ENCODE peak calls at places on chromosomes 2 and 18, in four cellular contexts. One of them, this sample, is unnamed.

GRCh38 chr2:216555274-216555673 is 56.6 kb downstream of the RPL37A start:
- DNase-seq in OCI-LY7: no peak
- DNase-seq in PC-9: peak; percentile 31
- DNase-seq in right atrium auricular region: peak; percentile 62
- DNase-seq in this sample: no peak

GRCh38 chr2:131055169-131056065 is 37.8 kb downstream of the FAM168B start:
- DNase-seq in right atrium auricular region: no peak
- DNase-seq in PC-9: no peak
- DNase-seq in OCI-LY7: no peak
- DNase-seq in this sample: no peak

GRCh38 chr18:28147674-28148171 is 29.2 kb downstream of the CDH2 start:
- DNase-seq in PC-9: no peak
- DNase-seq in right atrium auricular region: no peak
- DNase-seq in OCI-LY7: no peak
- DNase-seq in this sample: no peak

GRCh38 chr2:72153026-72153791 is 5.5 kb upstream of the CYP26B1 start:
- DNase-seq in right atrium auricular region: peak; percentile 52
- DNase-seq in OCI-LY7: no peak
- DNase-seq in PC-9: no peak
- DNase-seq in this sample: no peak

GRCh38 chr18:80167331-80167730 is 58.3 kb downstream of the ADNP2 start:
- DNase-seq in right atrium auricular region: no peak
- DNase-seq in OCI-LY7: no peak
- DNase-seq in PC-9: no peak
- DNase-seq in this sample: no peak

GRCh38 chr18:13269599-13270011 is 51.0 kb downstream of the LDLRAD4 start:
- DNase-seq in right atrium auricular region: no peak
- DNase-seq in OCI-LY7: no peak
- DNase-seq in PC-9: no peak
- DNase-seq in this sample: peak; percentile 66

GRCh38 chr2:172095146-172095904 is 7.4 kb downstream of the DLX2 start:
- DNase-seq in right atrium auricular region: no peak
- DNase-seq in OCI-LY7: peak; percentile 27
- DNase-seq in PC-9: peak; percentile 94
- DNase-seq in this sample: peak; percentile 80

GRCh38 chr2:146203232-146203631 is 1641.6 kb upstream of the ACVR2A start:
- DNase-seq in PC-9: no peak
- DNase-seq in OCI-LY7: no peak
- DNase-seq in right atrium auricular region: no peak
- DNase-seq in this sample: no peak

GRCh38 chr2:69242651-69243051 is 144.4 kb downstream of the GFPT1 start:
- DNase-seq in PC-9: no peak
- DNase-seq in OCI-LY7: no peak
- DNase-seq in right atrium auricular region: no peak
- DNase-seq in this sample: no peak

GRCh38 chr2:223580951-223581350 is 21.2 kb downstream of the SCG2 start:
- DNase-seq in OCI-LY7: no peak
- DNase-seq in PC-9: no peak
- DNase-seq in right atrium auricular region: no peak
- DNase-seq in this sample: no peak

GRCh38 chr2:8412082-8412481 is 269.8 kb upstream of the ID2 start:
- DNase-seq in right atrium auricular region: no peak
- DNase-seq in OCI-LY7: no peak
- DNase-seq in PC-9: no peak
- DNase-seq in this sample: no peak

GRCh38 chr2:7707723-7708122 is 790.5 kb downstream of the RNF144A start:
- DNase-seq in OCI-LY7: no peak
- DNase-seq in right atrium auricular region: no peak
- DNase-seq in PC-9: no peak
- DNase-seq in this sample: no peak

GRCh38 chr18:80159713-80160636 is 50.9 kb downstream of the ADNP2 start:
- DNase-seq in OCI-LY7: no peak
- DNase-seq in right atrium auricular region: no peak
- DNase-seq in PC-9: no peak
- DNase-seq in this sample: peak; percentile 49

GRCh38 chr2:190722061-190722759 is 73.3 kb downstream of the NAB1 start:
- DNase-seq in OCI-LY7: no peak
- DNase-seq in PC-9: no peak
- DNase-seq in right atrium auricular region: no peak
- DNase-seq in this sample: peak; percentile 51

GRCh38 chr2:50344509-50345106 is 687.3 kb downstream of the NRXN1 start:
- DNase-seq in PC-9: no peak
- DNase-seq in OCI-LY7: peak; percentile 1
- DNase-seq in right atrium auricular region: no peak
- DNase-seq in this sample: no peak

GRCh38 chr2:101012706-101013181 is 10.7 kb downstream of the RPL31 start:
- DNase-seq in right atrium auricular region: no peak
- DNase-seq in OCI-LY7: peak; percentile 47
- DNase-seq in PC-9: peak; percentile 19
- DNase-seq in this sample: peak; percentile 34

GRCh38 chr2:51695531-51695930 is 663.6 kb upstream of the NRXN1 start:
- DNase-seq in OCI-LY7: no peak
- DNase-seq in PC-9: no peak
- DNase-seq in right atrium auricular region: no peak
- DNase-seq in this sample: no peak

GRCh38 chr2:217837001-217837491 is 165.7 kb downstream of the TNS1 start:
- DNase-seq in right atrium auricular region: peak; percentile 95
- DNase-seq in OCI-LY7: no peak
- DNase-seq in PC-9: no peak
- DNase-seq in this sample: no peak

GRCh38 chr2:156476516-156477206 is 40.5 kb downstream of the GPD2 start:
- DNase-seq in right atrium auricular region: no peak
- DNase-seq in OCI-LY7: no peak
- DNase-seq in PC-9: peak; percentile 30
- DNase-seq in this sample: peak; percentile 33

DNA sequence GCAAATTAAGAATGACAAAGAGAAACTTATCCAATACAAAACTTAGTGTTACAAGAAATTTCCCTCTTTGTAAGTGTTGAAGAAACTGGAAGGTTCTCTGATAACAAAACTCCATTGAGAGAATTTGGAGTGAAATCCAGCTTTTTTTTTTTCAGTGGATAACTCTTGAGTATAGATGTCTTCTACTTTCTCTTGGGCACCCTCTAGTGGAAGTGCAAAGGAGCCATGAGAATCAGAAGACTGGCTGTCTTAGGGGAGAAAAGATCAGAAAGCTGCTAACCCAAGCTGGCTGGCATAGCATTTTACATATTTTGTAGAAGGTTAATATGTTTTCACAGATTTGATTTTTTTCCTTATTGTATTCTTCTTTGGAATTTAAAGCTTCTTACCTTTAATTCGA is 138.8 kb upstream of the SATB2 start:
- DNase-seq in right atrium auricular region: no peak
- DNase-seq in OCI-LY7: peak; percentile 37
- DNase-seq in PC-9: no peak
- DNase-seq in this sample: no peak
- TF ChIP-seq CTCF in right atrium auricular region: no peak
- TF ChIP-seq CTCF in OCI-LY7: peak; percentile 86
- TF ChIP-seq CTCF in PC-9: peak; percentile 70
- TF ChIP-seq CTCF in this sample: peak; percentile 21

DNA sequence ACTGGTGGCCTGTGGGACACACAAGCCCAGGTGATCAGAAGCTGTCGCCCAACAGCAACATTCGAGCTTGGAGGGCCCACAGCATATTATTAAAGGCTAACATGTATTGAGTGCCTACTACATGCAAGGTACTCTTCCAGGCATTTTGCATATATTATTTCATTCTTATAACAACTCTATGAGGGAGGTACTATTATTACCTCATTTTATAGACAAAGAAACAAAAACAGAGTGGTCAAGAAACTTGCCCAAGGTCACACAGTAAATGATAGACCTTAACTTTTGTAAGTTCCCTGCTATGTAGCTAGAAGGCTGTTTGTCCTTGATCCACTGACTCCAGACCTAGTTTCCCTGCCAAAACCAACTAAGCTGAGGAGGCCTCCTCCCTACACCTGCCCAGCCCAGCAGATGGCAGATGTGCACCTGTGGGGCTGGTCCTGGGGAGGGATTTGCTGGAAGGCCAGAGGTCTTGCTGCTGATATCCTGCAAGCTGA is 35.7 kb downstream of the KANSL3 start:
- DNase-seq in PC-9: peak; percentile 34
- DNase-seq in right atrium auricular region: no peak
- DNase-seq in OCI-LY7: peak; percentile 5
- DNase-seq in this sample: peak; percentile 10
- TF ChIP-seq CTCF in PC-9: peak; percentile 38
- TF ChIP-seq CTCF in right atrium auricular region: no peak
- TF ChIP-seq CTCF in OCI-LY7: peak; percentile 23
- TF ChIP-seq CTCF in this sample: no peak

GRCh38 chr2:26785431-26786206 is at the start of gene CENPA:
- DNase-seq in right atrium auricular region: peak; percentile 98
- DNase-seq in PC-9: peak; percentile 94
- DNase-seq in OCI-LY7: peak; percentile 99
- DNase-seq in this sample: peak; percentile 98
- TF ChIP-seq CTCF in right atrium auricular region: peak; percentile 26
- TF ChIP-seq CTCF in PC-9: peak; percentile 70
- TF ChIP-seq CTCF in OCI-LY7: no peak
- TF ChIP-seq CTCF in this sample: no peak

GRCh38 chr2:115568643-115569042 is 1126.2 kb downstream of the DPP10 start:
- DNase-seq in right atrium auricular region: no peak
- DNase-seq in OCI-LY7: no peak
- DNase-seq in PC-9: no peak
- DNase-seq in this sample: no peak
- TF ChIP-seq CTCF in right atrium auricular region: no peak
- TF ChIP-seq CTCF in OCI-LY7: no peak
- TF ChIP-seq CTCF in PC-9: no peak
- TF ChIP-seq CTCF in this sample: no peak

GRCh38 chr18:60003610-60004185 is 103.9 kb downstream of the PMAIP1 start:
- DNase-seq in PC-9: no peak
- DNase-seq in right atrium auricular region: no peak
- DNase-seq in OCI-LY7: no peak
- DNase-seq in this sample: no peak
- TF ChIP-seq CTCF in PC-9: no peak
- TF ChIP-seq CTCF in right atrium auricular region: no peak
- TF ChIP-seq CTCF in OCI-LY7: no peak
- TF ChIP-seq CTCF in this sample: no peak

GRCh38 chr2:30871440-30871839 is 64.2 kb upstream of the CAPN13 start:
- DNase-seq in PC-9: no peak
- DNase-seq in OCI-LY7: no peak
- DNase-seq in right atrium auricular region: no peak
- DNase-seq in this sample: no peak
- TF ChIP-seq CTCF in PC-9: no peak
- TF ChIP-seq CTCF in OCI-LY7: no peak
- TF ChIP-seq CTCF in right atrium auricular region: no peak
- TF ChIP-seq CTCF in this sample: no peak

GRCh38 chr18:74066018-74066417 is 81.6 kb downstream of the FBXO15 start:
- DNase-seq in PC-9: no peak
- DNase-seq in right atrium auricular region: no peak
- DNase-seq in OCI-LY7: no peak
- DNase-seq in this sample: peak; percentile 60
- TF ChIP-seq CTCF in PC-9: no peak
- TF ChIP-seq CTCF in right atrium auricular region: no peak
- TF ChIP-seq CTCF in OCI-LY7: no peak
- TF ChIP-seq CTCF in this sample: no peak

DNA sequence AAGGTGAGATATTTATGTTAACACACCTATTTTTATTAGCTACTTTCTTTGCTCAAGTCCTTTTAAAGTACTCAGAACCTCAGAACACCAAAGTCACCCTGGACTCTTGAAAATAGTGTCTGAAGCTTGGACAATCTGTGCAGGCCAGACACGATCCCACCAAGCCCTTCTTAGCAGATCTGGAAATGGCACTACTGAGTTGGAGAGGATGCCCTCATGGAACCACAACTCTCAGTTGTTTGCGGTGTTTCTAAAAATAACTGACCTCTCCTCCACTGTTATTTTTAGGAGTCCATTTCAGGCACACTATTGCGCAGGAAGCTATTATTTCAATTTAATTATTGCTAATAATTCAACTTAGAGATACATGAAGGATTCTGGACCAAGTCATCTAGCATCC is 103.5 kb upstream of the ITGB6 start:
- DNase-seq in right atrium auricular region: no peak
- DNase-seq in OCI-LY7: no peak
- DNase-seq in PC-9: no peak
- DNase-seq in this sample: no peak
- TF ChIP-seq CTCF in right atrium auricular region: no peak
- TF ChIP-seq CTCF in OCI-LY7: no peak
- TF ChIP-seq CTCF in PC-9: no peak
- TF ChIP-seq CTCF in this sample: no peak

GRCh38 chr18:58362829-58363231 is 266.1 kb downstream of the ALPK2 start:
- DNase-seq in OCI-LY7: no peak
- DNase-seq in right atrium auricular region: no peak
- DNase-seq in PC-9: no peak
- DNase-seq in this sample: no peak

GRCh38 chr18:58367425-58368140 is 261.3 kb downstream of the ALPK2 start:
- DNase-seq in PC-9: no peak
- DNase-seq in right atrium auricular region: no peak
- DNase-seq in OCI-LY7: no peak
- DNase-seq in this sample: no peak

GRCh38 chr18:58363767-58364540 is 264.9 kb downstream of the ALPK2 start:
- DNase-seq in PC-9: no peak
- DNase-seq in right atrium auricular region: no peak
- DNase-seq in OCI-LY7: no peak
- DNase-seq in this sample: no peak

GRCh38 chr18:58362027-58362575 is 266.8 kb downstream of the ALPK2 start:
- DNase-seq in right atrium auricular region: peak; percentile 80
- DNase-seq in OCI-LY7: no peak
- DNase-seq in PC-9: no peak
- DNase-seq in this sample: no peak

DNA sequence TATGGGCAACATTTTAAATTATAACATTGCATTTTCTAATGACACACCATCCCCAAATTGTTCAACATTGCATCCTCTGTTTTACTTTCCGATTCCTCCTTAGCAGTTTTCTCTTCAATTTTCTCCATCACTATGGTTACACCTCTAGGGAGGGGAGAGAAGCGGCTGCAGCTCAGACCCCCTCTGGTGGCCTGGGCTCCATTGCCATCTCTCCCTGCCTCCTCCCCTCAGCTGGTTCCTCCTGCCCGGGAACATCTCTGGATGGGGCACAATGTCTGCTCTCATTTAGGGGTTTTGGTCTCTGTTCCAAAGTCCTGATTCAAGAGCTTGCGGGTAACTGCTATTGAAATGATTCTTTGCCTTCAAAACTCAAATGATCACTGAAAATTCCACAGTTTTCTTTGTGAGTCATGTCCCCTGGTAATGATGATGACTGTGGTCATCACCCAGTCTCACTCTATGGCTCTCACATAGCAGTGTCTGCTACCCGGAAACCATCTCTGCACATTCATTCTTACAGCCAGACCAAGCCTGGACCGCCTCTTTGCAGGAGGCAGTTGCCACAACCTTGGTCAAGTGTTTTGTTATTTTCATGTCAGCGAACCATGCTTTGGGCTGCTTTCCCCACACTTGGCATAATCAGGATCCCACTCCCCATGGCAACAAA is 263.9 kb downstream of the ALPK2 start:
- DNase-seq in OCI-LY7: no peak
- DNase-seq in PC-9: no peak
- DNase-seq in right atrium auricular region: no peak
- DNase-seq in this sample: no peak
- TF ChIP-seq CTCF in OCI-LY7: no peak
- TF ChIP-seq CTCF in PC-9: no peak
- TF ChIP-seq CTCF in right atrium auricular region: no peak
- TF ChIP-seq CTCF in this sample: no peak

GRCh38 chr18:62454527-62454926 is 68.3 kb upstream of the ZCCHC2 start:
- DNase-seq in PC-9: no peak
- DNase-seq in right atrium auricular region: no peak
- DNase-seq in OCI-LY7: no peak
- DNase-seq in this sample: no peak
- TF ChIP-seq CTCF in PC-9: no peak
- TF ChIP-seq CTCF in right atrium auricular region: no peak
- TF ChIP-seq CTCF in OCI-LY7: no peak
- TF ChIP-seq CTCF in this sample: no peak